ENCODE peak calls at places on chromosome 4, in four cellular contexts. One of them, this sample, is unnamed.

GRCh38 chr4:851701-852430 is 25.9 kb upstream of the CPLX1 start:
- DNase-seq in HepG2: no peak
- DNase-seq in GM12878: no peak
- DNase-seq in K562: no peak
- DNase-seq in this sample: no peak

GRCh38 chr4:101264993-101265815 is 82.1 kb downstream of the PPP3CA start:
- DNase-seq in GM12878: no peak
- DNase-seq in K562: no peak
- DNase-seq in HepG2: no peak
- DNase-seq in this sample: peak

GRCh38 chr4:23144707-23145106 is 452.0 kb downstream of the GBA3 start:
- DNase-seq in HepG2: no peak
- DNase-seq in GM12878: no peak
- DNase-seq in K562: no peak
- DNase-seq in this sample: no peak

GRCh38 chr4:55080174-55080865 is 45.1 kb downstream of the KDR start:
- DNase-seq in K562: no peak
- DNase-seq in GM12878: no peak
- DNase-seq in HepG2: no peak
- DNase-seq in this sample: no peak

GRCh38 chr4:71333960-71334951 is 4.6 kb upstream of the SLC4A4 start:
- DNase-seq in HepG2: no peak
- DNase-seq in GM12878: no peak
- DNase-seq in K562: no peak
- DNase-seq in this sample: no peak

GRCh38 chr4:150090836-150091235 is 12.6 kb downstream of the DCLK2 start:
- DNase-seq in GM12878: no peak
- DNase-seq in K562: no peak
- DNase-seq in HepG2: no peak
- DNase-seq in this sample: no peak

GRCh38 chr4:146095867-146096266 is 79.7 kb upstream of the LSM6 start:
- DNase-seq in K562: no peak
- DNase-seq in GM12878: no peak
- DNase-seq in HepG2: no peak
- DNase-seq in this sample: no peak

GRCh38 chr4:188719794-188720193 is 580.6 kb downstream of the TRIML1 start:
- DNase-seq in GM12878: no peak
- DNase-seq in K562: no peak
- DNase-seq in HepG2: no peak
- DNase-seq in this sample: no peak

GRCh38 chr4:151472711-151473110 is 63.7 kb downstream of the FHIP1A start:
- DNase-seq in K562: no peak
- DNase-seq in GM12878: no peak
- DNase-seq in HepG2: no peak
- DNase-seq in this sample: no peak

GRCh38 chr4:53233396-53233795 is 132.5 kb downstream of the SCFD2 start:
- DNase-seq in K562: no peak
- DNase-seq in HepG2: no peak
- DNase-seq in GM12878: no peak
- DNase-seq in this sample: no peak

GRCh38 chr4:145507636-145508035 is 26.0 kb downstream of the SMAD1 start:
- DNase-seq in GM12878: no peak
- DNase-seq in HepG2: peak
- DNase-seq in K562: no peak
- DNase-seq in this sample: no peak

GRCh38 chr4:89563431-89563830 is 255.8 kb upstream of the GPRIN3 start:
- DNase-seq in K562: no peak
- DNase-seq in GM12878: no peak
- DNase-seq in HepG2: no peak
- DNase-seq in this sample: no peak

GRCh38 chr4:85756938-85757337 is 282.0 kb downstream of the ARHGAP24 start:
- DNase-seq in GM12878: no peak
- DNase-seq in K562: peak
- DNase-seq in HepG2: no peak
- DNase-seq in this sample: peak

GRCh38 chr4:45662996-45663395 is 460.9 kb downstream of the GABRG1 start:
- DNase-seq in HepG2: no peak
- DNase-seq in K562: no peak
- DNase-seq in GM12878: no peak
- DNase-seq in this sample: no peak

GRCh38 chr4:156362581-156362980 is 408.9 kb upstream of the CTSO start:
- DNase-seq in K562: no peak
- DNase-seq in HepG2: no peak
- DNase-seq in GM12878: no peak
- DNase-seq in this sample: no peak

GRCh38 chr4:5746829-5747745 is 36.1 kb downstream of the EVC start:
- DNase-seq in HepG2: no peak
- DNase-seq in K562: no peak
- DNase-seq in GM12878: no peak
- DNase-seq in this sample: no peak

GRCh38 chr4:82469776-82470345 is 39.5 kb downstream of the ENOPH1 start:
- DNase-seq in K562: no peak
- DNase-seq in HepG2: peak
- DNase-seq in GM12878: no peak
- DNase-seq in this sample: no peak

GRCh38 chr4:170012629-170012958 is 13.6 kb downstream of the MFAP3L start:
- DNase-seq in HepG2: no peak
- DNase-seq in GM12878: no peak
- DNase-seq in K562: no peak
- DNase-seq in this sample: no peak

GRCh38 chr4:147407261-147408045 is 73.4 kb upstream of the EDNRA start:
- DNase-seq in K562: no peak
- DNase-seq in HepG2: no peak
- DNase-seq in GM12878: no peak
- DNase-seq in this sample: peak

GRCh38 chr4:60588556-60588955 is 611.6 kb upstream of the ADGRL3 start:
- DNase-seq in K562: no peak
- DNase-seq in GM12878: no peak
- DNase-seq in HepG2: no peak
- DNase-seq in this sample: no peak

GRCh38 chr4:152454398-152455011 is 81.4 kb downstream of the FBXW7 start:
- DNase-seq in HepG2: peak
- DNase-seq in K562: peak
- DNase-seq in GM12878: no peak
- DNase-seq in this sample: peak

GRCh38 chr4:89658701-89659024 is 178.3 kb downstream of the SNCA start:
- DNase-seq in GM12878: no peak
- DNase-seq in HepG2: no peak
- DNase-seq in K562: no peak
- DNase-seq in this sample: no peak

GRCh38 chr4:94410678-94411206 is 41.0 kb upstream of the PDLIM5 start:
- DNase-seq in HepG2: peak
- DNase-seq in GM12878: no peak
- DNase-seq in K562: no peak
- DNase-seq in this sample: peak
- TF ChIP-seq POLR2AphosphoS2 in HepG2: no peak
- TF ChIP-seq POLR2AphosphoS2 in GM12878: no peak
- TF ChIP-seq POLR2AphosphoS2 in K562: no peak
- TF ChIP-seq POLR2AphosphoS2 in this sample: no peak

GRCh38 chr4:8577046-8577445 is 3.1 kb upstream of the GPR78 start:
- DNase-seq in GM12878: no peak
- DNase-seq in K562: no peak
- DNase-seq in HepG2: no peak
- DNase-seq in this sample: no peak

GRCh38 chr4:8577972-8578371 is 2.2 kb upstream of the GPR78 start:
- DNase-seq in GM12878: no peak
- DNase-seq in K562: no peak
- DNase-seq in HepG2: no peak
- DNase-seq in this sample: no peak

GRCh38 chr4:8573266-8573665 is 6.9 kb upstream of the GPR78 start:
- DNase-seq in K562: no peak
- DNase-seq in HepG2: no peak
- DNase-seq in GM12878: no peak
- DNase-seq in this sample: no peak

GRCh38 chr4:8574796-8575370 is 5.3 kb upstream of the GPR78 start:
- DNase-seq in GM12878: no peak
- DNase-seq in HepG2: no peak
- DNase-seq in K562: no peak
- DNase-seq in this sample: no peak

GRCh38 chr4:8575457-8575856 is 4.7 kb upstream of the GPR78 start:
- DNase-seq in GM12878: no peak
- DNase-seq in HepG2: no peak
- DNase-seq in K562: no peak
- DNase-seq in this sample: no peak
- TF ChIP-seq MYC in GM12878: no peak
- TF ChIP-seq MYC in HepG2: no peak
- TF ChIP-seq MYC in K562: no peak
- TF ChIP-seq MYC in this sample: no peak

DNA sequence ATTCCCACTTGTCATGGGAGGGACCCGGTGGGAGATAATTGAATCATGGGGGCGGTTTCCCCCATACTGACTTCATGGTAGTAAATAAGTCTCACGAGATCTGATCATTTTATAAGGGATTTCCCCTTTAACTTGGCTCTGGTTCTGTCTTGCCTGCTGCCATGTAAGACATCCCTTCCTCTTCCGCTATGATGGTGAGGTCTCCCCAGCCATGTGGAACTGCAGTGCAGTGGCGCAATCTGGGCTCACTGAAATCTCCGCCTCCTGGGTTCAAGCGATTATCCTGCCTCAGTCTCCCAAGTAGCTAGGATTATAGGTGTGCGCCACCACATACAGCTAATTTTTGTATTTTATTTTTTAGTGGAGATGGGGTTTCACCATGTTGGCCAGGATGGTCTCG is 2.9 kb downstream of the HPGDS start:
- DNase-seq in K562: no peak
- DNase-seq in GM12878: no peak
- DNase-seq in HepG2: no peak
- DNase-seq in this sample: no peak
- TF ChIP-seq POLR2AphosphoS2 in K562: no peak
- TF ChIP-seq POLR2AphosphoS2 in GM12878: no peak
- TF ChIP-seq POLR2AphosphoS2 in HepG2: no peak
- TF ChIP-seq POLR2AphosphoS2 in this sample: no peak

GRCh38 chr4:73533515-73534422 is 52.2 kb downstream of the AFM start:
- DNase-seq in GM12878: no peak
- DNase-seq in HepG2: peak
- DNase-seq in K562: no peak
- DNase-seq in this sample: no peak

GRCh38 chr4:73541251-73541650 is 59.7 kb downstream of the AFM start:
- DNase-seq in K562: no peak
- DNase-seq in HepG2: no peak
- DNase-seq in GM12878: no peak
- DNase-seq in this sample: no peak

GRCh38 chr4:73539386-73539785 is 57.8 kb downstream of the AFM start:
- DNase-seq in GM12878: no peak
- DNase-seq in K562: no peak
- DNase-seq in HepG2: no peak
- DNase-seq in this sample: no peak

GRCh38 chr4:73538162-73538561 is 56.6 kb downstream of the AFM start:
- DNase-seq in GM12878: peak
- DNase-seq in HepG2: no peak
- DNase-seq in K562: no peak
- DNase-seq in this sample: no peak
- TF ChIP-seq MYC in GM12878: no peak
- TF ChIP-seq MYC in HepG2: no peak
- TF ChIP-seq MYC in K562: no peak
- TF ChIP-seq MYC in this sample: no peak

GRCh38 chr4:13540446-13541175 is 3.7 kb downstream of the NKX3-2 start:
- DNase-seq in HepG2: no peak
- DNase-seq in GM12878: no peak
- DNase-seq in K562: no peak
- DNase-seq in this sample: no peak

GRCh38 chr4:13542577-13543042 is 1.7 kb downstream of the NKX3-2 start:
- DNase-seq in GM12878: no peak
- DNase-seq in K562: no peak
- DNase-seq in HepG2: no peak
- DNase-seq in this sample: no peak

GRCh38 chr4:13541176-13541604 is 3.1 kb downstream of the NKX3-2 start:
- DNase-seq in K562: no peak
- DNase-seq in HepG2: no peak
- DNase-seq in GM12878: no peak
- DNase-seq in this sample: no peak

GRCh38 chr4:13543091-13543581 is 1.2 kb downstream of the NKX3-2 start:
- DNase-seq in GM12878: no peak
- DNase-seq in HepG2: no peak
- DNase-seq in K562: no peak
- DNase-seq in this sample: no peak

DNA sequence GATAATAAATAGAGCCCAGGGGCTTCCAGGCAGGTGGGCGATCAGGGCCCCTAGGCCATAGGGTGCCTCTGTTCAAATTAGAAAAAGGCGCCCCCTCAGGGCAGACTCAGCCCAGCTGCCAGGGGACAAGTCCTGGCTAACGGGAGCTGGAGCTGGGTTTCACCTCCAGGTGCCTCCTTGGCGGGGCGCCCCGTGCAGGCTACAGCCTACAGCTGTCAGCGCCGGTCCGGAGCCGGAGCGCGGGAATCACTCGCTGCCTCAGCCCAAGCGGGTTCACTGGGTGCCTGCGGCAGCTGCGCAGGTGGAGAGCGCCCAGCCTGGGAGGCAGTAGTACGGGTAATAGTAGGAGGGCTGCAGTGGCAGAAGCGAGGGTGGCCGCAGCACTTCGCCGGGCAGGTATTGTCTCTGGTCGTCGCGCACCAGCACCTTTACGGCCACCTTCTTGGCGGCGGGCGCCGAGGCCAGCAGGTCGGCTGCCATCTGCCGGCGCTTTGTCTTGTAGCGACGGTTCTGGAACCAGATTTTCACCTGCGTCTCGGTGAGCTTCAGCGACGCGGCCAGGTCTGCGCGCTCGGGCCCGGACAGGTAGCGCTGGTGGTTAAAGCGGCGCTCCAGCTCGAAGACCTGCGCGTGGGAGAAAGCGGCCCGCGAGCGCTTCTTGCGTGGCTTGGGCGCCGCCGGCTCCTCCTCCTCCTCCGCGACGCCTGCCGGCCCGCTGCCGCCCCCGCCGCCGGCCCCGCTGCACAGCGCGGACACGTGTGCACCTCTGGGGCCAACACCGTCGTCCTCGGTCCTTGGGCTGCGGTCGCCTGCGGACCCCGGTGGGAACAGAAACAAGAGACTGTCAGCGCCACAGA is 2.4 kb downstream of the NKX3-2 start:
- DNase-seq in GM12878: no peak
- DNase-seq in HepG2: no peak
- DNase-seq in K562: no peak
- DNase-seq in this sample: peak
- TF ChIP-seq POLR2AphosphoS2 in GM12878: no peak
- TF ChIP-seq POLR2AphosphoS2 in HepG2: no peak
- TF ChIP-seq POLR2AphosphoS2 in K562: no peak
- TF ChIP-seq POLR2AphosphoS2 in this sample: no peak

DNA sequence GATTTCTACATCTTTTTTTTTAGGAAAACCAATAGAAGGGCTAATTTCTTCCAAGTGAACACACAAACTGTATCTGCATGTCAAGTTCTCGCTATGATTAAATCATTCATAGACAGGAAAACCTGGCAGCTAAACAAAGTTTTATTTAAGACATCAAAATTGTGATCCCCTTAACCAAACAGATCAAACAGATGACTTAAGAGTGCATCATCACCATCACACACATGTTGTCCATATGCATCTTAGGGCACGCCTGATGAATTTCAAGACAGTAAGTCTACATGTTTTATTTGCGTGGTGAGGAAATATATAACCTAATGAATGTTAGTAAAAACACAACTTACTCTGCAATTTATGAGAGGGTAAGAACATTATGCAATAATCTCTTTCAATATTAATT is 317.0 kb upstream of the ANXA10 start:
- DNase-seq in GM12878: no peak
- DNase-seq in HepG2: no peak
- DNase-seq in K562: no peak
- DNase-seq in this sample: no peak
- TF ChIP-seq MYC in GM12878: no peak
- TF ChIP-seq MYC in HepG2: no peak
- TF ChIP-seq MYC in K562: no peak
- TF ChIP-seq MYC in this sample: no peak

This sample was measured in A549.